ENCODE peak calls at places on chromosomes 5 and 9, in four cellular contexts. F is mammary epithelial cell, R is pancreas, H is kidney. W is an unnamed sample.

GRCh38 chr9:105216440-105217178 is 27.8 kb upstream of the SLC44A1 start:
- DNase-seq in F (peak; percentile 9), R (no peak), H (no peak), W (no peak)

GRCh38 chr5:95858023-95858461 is 35.5 kb upstream of the GLRX start:
- DNase-seq in F (peak; percentile 9), R (no peak), H (no peak), W (no peak)

GRCh38 chr5:179275381-179275878 is 69.8 kb downstream of the ADAMTS2 start:
- DNase-seq in F (no peak), R (no peak), H (peak; percentile 53), W (no peak)

GRCh38 chr5:16809816-16810502 is 126.1 kb downstream of the MYO10 start:
- DNase-seq in F (no peak), R (no peak), H (no peak), W (no peak)

GRCh38 chr9:77966718-77967117 is 64.9 kb downstream of the GNAQ start:
- DNase-seq in F (no peak), R (no peak), H (no peak), W (no peak)

GRCh38 chr9:136079211-136079915 is 15.7 kb downstream of the NACC2 start:
- DNase-seq in F (no peak), R (no peak), H (peak; percentile 63), W (peak; percentile 15)

GRCh38 chr5:14752497-14753071 is 88.1 kb downstream of the OTULIN start:
- DNase-seq in F (no peak), R (no peak), H (no peak), W (no peak)

GRCh38 chr5:85132269-85132668 is 747.6 kb upstream of the EDIL3 start:
- DNase-seq in F (peak; percentile 4), R (no peak), H (no peak), W (no peak)

GRCh38 chr9:33809506-33809905 is 7.5 kb upstream of the UBE2R2 start:
- DNase-seq in F (no peak), R (no peak), H (no peak), W (no peak)

GRCh38 chr5:141094481-141095262 is at the start of gene PCDHB2:
- DNase-seq in F (peak; percentile 71), R (no peak), H (peak; percentile 50), W (peak; percentile 76)

GRCh38 chr5:23530571-23530970 is 23.2 kb downstream of the PRDM9 start:
- DNase-seq in F (no peak), R (no peak), H (no peak), W (no peak)

GRCh38 chr9:110130211-110130610 is 77.7 kb downstream of the C9orf152 start:
- DNase-seq in F (no peak), R (no peak), H (no peak), W (no peak)
- H3K4me1 ChIP-seq in F (peaks cover 65% of the 10 kb centered on the region), R (peaks cover 2% of the 10 kb centered on the region), H (peaks cover 39% of the 10 kb centered on the region), W (no peaks in the 10 kb centered on the region)

GRCh38 chr9:35193762-35194161 is 32.0 kb downstream of the UNC13B start:
- DNase-seq in F (no peak), R (no peak), H (no peak), W (no peak)
- TF ChIP-seq CTCF in F (peak; percentile 5), R (no peak), H (no peak), W (no peak)

DNA sequence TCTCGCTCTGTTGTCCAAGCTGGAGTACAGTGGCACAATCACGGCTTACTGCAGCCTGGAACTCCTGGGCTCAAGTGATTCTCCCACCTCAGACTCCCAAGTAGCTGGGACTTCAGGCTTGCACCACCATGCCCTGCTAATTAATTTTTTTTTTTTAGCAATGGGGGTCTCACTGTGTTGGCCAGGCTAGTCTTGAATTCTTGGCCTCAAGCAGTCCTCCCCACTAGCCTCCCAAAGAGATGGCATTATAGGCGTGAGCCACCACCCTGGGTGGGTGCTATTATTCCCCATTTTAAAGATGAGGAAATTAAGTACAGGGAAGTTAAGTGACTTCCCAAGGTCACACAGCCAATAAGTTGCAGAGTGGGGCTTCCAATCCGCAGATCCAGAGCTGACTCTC is 1.7 kb downstream of the NNT start:
- DNase-seq in F (no peak), R (no peak), H (no peak), W (no peak)
- H3K4me3 ChIP-seq in F (no peak overlapping the region), R (no peak overlapping the region), H (peak overlapping the region; percentile 97), W (peak overlapping the region; percentile 84)

DNA sequence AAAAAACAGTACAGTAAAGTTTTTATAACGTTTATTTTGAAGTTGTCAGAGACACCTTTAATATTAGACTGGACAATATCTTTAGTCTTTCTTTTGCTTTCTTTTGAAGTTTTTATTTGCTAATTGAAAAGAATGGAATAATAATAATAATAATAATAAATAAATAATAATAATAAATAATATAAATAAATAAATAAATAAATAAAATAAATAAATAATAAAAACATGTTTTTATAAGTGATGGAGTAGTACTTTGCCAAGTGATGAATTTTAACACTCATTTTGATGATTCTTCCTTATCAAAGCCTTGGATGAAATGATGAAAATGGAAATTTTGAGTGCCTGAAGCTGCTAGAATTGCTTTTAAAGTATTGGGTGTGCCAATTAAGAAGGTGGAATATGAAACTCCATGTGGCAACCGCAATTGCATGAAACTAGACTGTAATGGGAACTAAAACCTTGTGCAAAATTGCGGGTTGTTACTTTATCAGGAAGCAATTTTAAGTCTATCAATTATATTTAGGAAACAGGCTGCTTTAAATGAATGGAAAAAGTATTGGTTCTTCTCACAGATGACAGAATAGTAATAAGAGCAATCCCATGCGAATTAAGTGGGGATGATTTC is 4.4 kb downstream of the ANXA1 start:
- DNase-seq in F (no peak), R (no peak), H (no peak), W (no peak)
- H3K4me1 ChIP-seq in F (peaks cover 24% of the 10 kb centered on the region), R (no peaks in the 10 kb centered on the region), H (peaks cover 3% of the 10 kb centered on the region), W (no peaks in the 10 kb centered on the region)

W was measured in BE2C.